ENCODE peak calls at places on chromosomes 1 and 21, in eight cellular contexts. W, B, R, H, I, X, Y and Q are unnamed samples.
A peak's percentile ranks its signal among the peaks of the same experiment; 100 is the strongest.

GRCh38 chr1:1385931-1386330 is 10.9 kb upstream of the AURKAIP1 start:
- DNase-seq in Y (no peak), R (no peak), H (no peak), W (no peak), I (no peak), X (no peak), B (no peak), Q (no peak)

GRCh38 chr1:209076688-209077087 is 506.8 kb upstream of the CAMK1G start:
- DNase-seq in H (peak; percentile 38), I (peak; percentile 67), B (no peak), R (no peak), X (no peak), Y (no peak), W (peak; percentile 5), Q (peak; percentile 45)

GRCh38 chr1:98467584-98467983 is 193.9 kb upstream of the SNX7 start:
- DNase-seq in W (peak; percentile 6), Y (no peak), H (no peak), I (peak; percentile 13), B (no peak), X (no peak), R (no peak), Q (no peak)

GRCh38 chr1:172939475-172939874 is 111.3 kb downstream of the TNFSF18 start:
- DNase-seq in W (no peak), R (no peak), H (peak; percentile 30), B (no peak), Y (no peak), I (no peak), X (no peak), Q (no peak)

GRCh38 chr1:234627009-234627950 is 17.3 kb upstream of the IRF2BP2 start:
- DNase-seq in X (no peak), Y (no peak), I (no peak), H (no peak), B (no peak), R (no peak), W (peak; percentile 32), Q (no peak)

GRCh38 chr1:40508375-40509341 is at the start of gene EXO5:
- DNase-seq in Y (peak; percentile 94), W (peak; percentile 81), H (peak; percentile 90), B (peak; percentile 81), I (peak; percentile 45), R (peak; percentile 81), X (no peak), Q (peak; percentile 74)

GRCh38 chr1:242828199-242828598 is 303.7 kb upstream of the PLD5 start:
- DNase-seq in W (no peak), Y (no peak), B (no peak), X (no peak), H (peak; percentile 4), I (peak; percentile 37), R (no peak), Q (no peak)

GRCh38 chr1:41799723-41800122 is 119.0 kb downstream of the HIVEP3 start:
- DNase-seq in R (no peak), B (no peak), Y (no peak), I (peak; percentile 31), H (peak; percentile 45), X (peak; percentile 9), W (no peak), Q (peak; percentile 79)

GRCh38 chr1:29161977-29162376 is 19.7 kb downstream of the SRSF4 start:
- DNase-seq in H (no peak), B (no peak), I (no peak), Y (no peak), X (no peak), R (no peak), W (no peak), Q (no peak)

GRCh38 chr1:166166701-166167394 is at the start of gene FAM78B:
- DNase-seq in H (no peak), X (no peak), I (peak; percentile 46), R (peak; percentile 84), W (peak; percentile 60), B (peak; percentile 84), Y (peak; percentile 93), Q (peak; percentile 54)

GRCh38 chr1:166164995-166165660 is 1.7 kb downstream of the FAM78B start:
- DNase-seq in B (peak; percentile 88), X (no peak), R (peak; percentile 39), I (no peak), W (peak; percentile 48), Y (peak; percentile 88), H (no peak), Q (peak; percentile 54)

GRCh38 chr1:166166400-166166699 is 451 bp downstream of the FAM78B start:
- DNase-seq in R (no peak), B (no peak), H (no peak), I (no peak), Y (no peak), X (no peak), W (no peak), Q (no peak)

GRCh38 chr1:166164646-166164994 is 2.2 kb downstream of the FAM78B start:
- DNase-seq in X (no peak), H (no peak), Y (no peak), W (no peak), I (no peak), R (no peak), B (no peak), Q (no peak)

DNA sequence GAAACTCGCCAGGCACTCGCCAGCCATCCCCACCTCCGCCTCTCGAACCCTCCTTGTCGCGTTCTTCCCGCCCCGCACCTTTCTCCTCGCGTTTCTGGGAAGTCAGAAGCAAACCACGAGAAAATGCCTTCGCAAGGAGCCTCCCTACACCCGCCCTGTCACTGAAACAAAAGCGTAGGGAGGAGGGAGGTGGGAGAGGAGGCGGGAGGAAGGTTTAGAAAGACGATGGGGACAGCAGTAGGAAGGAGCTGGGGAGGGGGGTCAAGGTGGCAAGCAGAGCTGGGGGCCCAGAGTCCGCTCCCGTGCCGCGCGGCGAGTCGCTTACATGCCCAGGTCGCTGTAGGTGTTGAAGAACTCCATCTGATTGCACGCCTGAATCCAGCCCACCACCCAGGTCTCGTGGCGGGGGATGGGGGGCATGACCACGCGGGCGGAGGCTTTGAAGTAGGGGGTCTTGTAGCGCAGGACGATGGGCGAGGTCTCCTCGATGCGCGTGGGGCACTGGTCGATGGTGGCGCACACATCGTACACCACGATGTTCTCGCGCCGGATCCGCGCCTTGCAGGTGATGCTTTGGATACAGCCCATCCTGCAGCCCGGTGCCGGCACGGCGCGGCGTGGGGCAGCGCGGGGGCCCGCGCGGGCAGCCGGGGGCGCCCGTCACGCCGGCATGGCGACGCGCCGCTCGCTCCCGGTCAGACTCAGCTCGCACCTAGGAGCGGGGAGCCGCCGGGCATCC is 971 bp downstream of the FAM78B start:
- DNase-seq in R (no peak), W (no peak), H (no peak), I (no peak), B (peak; percentile 9), Y (peak; percentile 86), X (no peak), Q (no peak)
- H3K4me3 ChIP-seq in R (peak overlapping the region; percentile 79), W (peak overlapping the region; percentile 8), H (no peak overlapping the region), I (peak overlapping the region; percentile 59), B (peak overlapping the region; percentile 90), Y (peak overlapping the region; percentile 62), X (peak overlapping the region; percentile 60), Q (no peak overlapping the region)

GRCh38 chr1:46749921-46750404 is 31.0 kb upstream of the EFCAB14 start:
- DNase-seq in X (no peak), Y (peak; percentile 92), W (peak; percentile 11), H (no peak), R (no peak), B (no peak), I (peak; percentile 18), Q (peak; percentile 79)

GRCh38 chr1:46742069-46742468 is 23.2 kb upstream of the EFCAB14 start:
- DNase-seq in Y (no peak), B (no peak), H (no peak), W (no peak), R (no peak), I (no peak), X (no peak), Q (no peak)

GRCh38 chr1:46749403-46749802 is 30.5 kb upstream of the EFCAB14 start:
- DNase-seq in X (no peak), B (no peak), W (no peak), I (peak; percentile 69), R (no peak), H (no peak), Y (no peak), Q (peak; percentile 41)

DNA sequence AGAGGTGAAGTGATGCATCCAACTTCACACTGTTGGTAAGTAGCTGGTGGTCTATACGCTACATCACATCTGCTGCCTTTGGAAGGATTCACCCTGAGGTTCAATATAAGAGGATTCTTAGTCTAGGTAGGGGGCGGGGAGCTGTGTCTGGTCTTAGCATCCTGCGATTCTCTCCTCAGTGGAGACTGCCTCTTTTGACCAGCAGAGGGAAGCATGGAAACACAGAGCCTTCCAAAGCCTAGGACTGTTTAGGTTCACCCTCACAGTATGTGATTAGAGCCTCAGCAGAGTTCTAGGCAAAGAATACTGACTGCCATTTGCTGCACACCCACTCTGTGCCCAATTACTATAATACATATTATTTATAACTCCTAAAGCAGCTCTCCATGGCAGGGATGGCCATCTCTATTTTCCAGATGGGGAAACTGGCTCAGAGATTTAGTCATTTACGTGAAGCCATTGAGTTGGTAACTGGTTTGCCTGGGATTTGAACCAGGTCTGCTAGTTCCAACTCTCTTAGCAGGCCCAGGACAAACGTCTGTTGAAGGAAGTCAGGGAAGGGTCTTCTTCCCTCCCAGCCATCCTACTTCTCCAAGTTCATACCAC is 28.9 kb upstream of the EFCAB14 start:
- DNase-seq in I (peak; percentile 78), W (peak; percentile 63), B (peak; percentile 67), Y (no peak), R (peak; percentile 41), X (no peak), H (peak; percentile 46), Q (peak; percentile 81)
- TF ChIP-seq CTCF in I (peak; percentile 84), W (peak; percentile 73), B (peak; percentile 80), Y (no peak), R (peak; percentile 62), X (peak; percentile 74), H (peak; percentile 72), Q (peak; percentile 97)

GRCh38 chr1:227885135-227885647 is 62.5 kb downstream of the WNT9A start:
- DNase-seq in W (no peak), H (no peak), X (no peak), R (peak; percentile 4), Y (peak; percentile 83), I (no peak), B (no peak), Q (no peak)
- H3K4me3 ChIP-seq in W (no peak overlapping the region), H (no peak overlapping the region), X (no peak overlapping the region), R (no peak overlapping the region), Y (no peak overlapping the region), I (no peak overlapping the region), B (no peak overlapping the region), Q (no peak overlapping the region)

GRCh38 chr21:14383596-14384210 is 757 bp upstream of the HSPA13 start:
- DNase-seq in B (no peak), H (peak; percentile 58), W (peak; percentile 52), I (no peak), X (no peak), R (no peak), Y (no peak), Q (no peak)
- TF ChIP-seq CTCF in B (no peak), H (no peak), W (no peak), I (no peak), X (peak; percentile 11), R (no peak), Y (no peak), Q (no peak)